ENCODE peak calls at places on chromosomes 12 and 14, in seven cellular contexts. One of them, this sample, is unnamed.

GRCh38 chr14:68854421-68854820 is 61.6 kb upstream of the ZFP36L1 start:
- DNase-seq in A673: no peak
- DNase-seq in heart right ventricle: no peak
- DNase-seq in activated CD4-positive, alpha-beta T cell treated with anti-CD3 and anti-CD28 coated beads for 36 hours: no peak
- DNase-seq in iris pigment epithelial cell: no peak
- DNase-seq in NCI-H146: no peak
- DNase-seq in left colon: no peak
- DNase-seq in this sample: no peak

GRCh38 chr14:57297852-57298251 is 29.1 kb downstream of the AP5M1 start:
- DNase-seq in A673: no peak
- DNase-seq in heart right ventricle: no peak
- DNase-seq in activated CD4-positive, alpha-beta T cell treated with anti-CD3 and anti-CD28 coated beads for 36 hours: no peak
- DNase-seq in iris pigment epithelial cell: no peak
- DNase-seq in NCI-H146: no peak
- DNase-seq in left colon: no peak
- DNase-seq in this sample: no peak

GRCh38 chr14:70567791-70568190 is 32.7 kb downstream of the MED6 start:
- DNase-seq in A673: peak; percentile 48
- DNase-seq in heart right ventricle: no peak
- DNase-seq in activated CD4-positive, alpha-beta T cell treated with anti-CD3 and anti-CD28 coated beads for 36 hours: peak; percentile 41
- DNase-seq in iris pigment epithelial cell: peak; percentile 65
- DNase-seq in NCI-H146: peak; percentile 31
- DNase-seq in left colon: no peak
- DNase-seq in this sample: no peak

GRCh38 chr12:124829008-124829707 is 34.5 kb downstream of the SCARB1 start:
- DNase-seq in A673: peak; percentile 32
- DNase-seq in heart right ventricle: no peak
- DNase-seq in activated CD4-positive, alpha-beta T cell treated with anti-CD3 and anti-CD28 coated beads for 36 hours: no peak
- DNase-seq in iris pigment epithelial cell: peak; percentile 98
- DNase-seq in NCI-H146: no peak
- DNase-seq in left colon: no peak
- DNase-seq in this sample: no peak

GRCh38 chr14:50955373-50956043 is 11.2 kb upstream of the PYGL start:
- DNase-seq in A673: peak; percentile 91
- DNase-seq in heart right ventricle: no peak
- DNase-seq in activated CD4-positive, alpha-beta T cell treated with anti-CD3 and anti-CD28 coated beads for 36 hours: peak; percentile 76
- DNase-seq in iris pigment epithelial cell: peak; percentile 99
- DNase-seq in NCI-H146: peak; percentile 74
- DNase-seq in left colon: peak; percentile 78
- DNase-seq in this sample: peak; percentile 55

GRCh38 chr14:24481622-24482324 is 26.3 kb downstream of the CMA1 start:
- DNase-seq in A673: peak; percentile 41
- DNase-seq in heart right ventricle: no peak
- DNase-seq in activated CD4-positive, alpha-beta T cell treated with anti-CD3 and anti-CD28 coated beads for 36 hours: peak; percentile 77
- DNase-seq in iris pigment epithelial cell: peak; percentile 28
- DNase-seq in NCI-H146: peak; percentile 43
- DNase-seq in left colon: peak; percentile 69
- DNase-seq in this sample: peak; percentile 39

GRCh38 chr14:87805315-87805723 is 187.7 kb downstream of the GALC start:
- DNase-seq in A673: peak; percentile 43
- DNase-seq in heart right ventricle: peak; percentile 29
- DNase-seq in activated CD4-positive, alpha-beta T cell treated with anti-CD3 and anti-CD28 coated beads for 36 hours: peak; percentile 77
- DNase-seq in iris pigment epithelial cell: no peak
- DNase-seq in NCI-H146: no peak
- DNase-seq in left colon: peak; percentile 4
- DNase-seq in this sample: peak; percentile 20

GRCh38 chr14:33014710-33015109 is 76.0 kb downstream of the NPAS3 start:
- DNase-seq in A673: no peak
- DNase-seq in heart right ventricle: no peak
- DNase-seq in activated CD4-positive, alpha-beta T cell treated with anti-CD3 and anti-CD28 coated beads for 36 hours: no peak
- DNase-seq in iris pigment epithelial cell: no peak
- DNase-seq in NCI-H146: no peak
- DNase-seq in left colon: no peak
- DNase-seq in this sample: no peak

GRCh38 chr14:74179775-74180354 is 59.4 kb upstream of the VSX2 start:
- DNase-seq in A673: no peak
- DNase-seq in heart right ventricle: no peak
- DNase-seq in activated CD4-positive, alpha-beta T cell treated with anti-CD3 and anti-CD28 coated beads for 36 hours: no peak
- DNase-seq in iris pigment epithelial cell: no peak
- DNase-seq in NCI-H146: no peak
- DNase-seq in left colon: no peak
- DNase-seq in this sample: no peak

GRCh38 chr14:22070119-22070982 is 396.7 kb upstream of the OR4E1 start:
- DNase-seq in A673: peak; percentile 50
- DNase-seq in heart right ventricle: peak; percentile 24
- DNase-seq in activated CD4-positive, alpha-beta T cell treated with anti-CD3 and anti-CD28 coated beads for 36 hours: peak; percentile 72
- DNase-seq in iris pigment epithelial cell: peak; percentile 9
- DNase-seq in NCI-H146: no peak
- DNase-seq in left colon: peak; percentile 16
- DNase-seq in this sample: peak; percentile 21

GRCh38 chr12:68007466-68007865 is 18.2 kb downstream of the IFNG-AS1 start:
- DNase-seq in A673: no peak
- DNase-seq in heart right ventricle: no peak
- DNase-seq in activated CD4-positive, alpha-beta T cell treated with anti-CD3 and anti-CD28 coated beads for 36 hours: no peak
- DNase-seq in iris pigment epithelial cell: peak; percentile 52
- DNase-seq in NCI-H146: no peak
- DNase-seq in left colon: no peak
- DNase-seq in this sample: no peak

GRCh38 chr14:70962935-70963334 is 55.7 kb downstream of the PCNX1 start:
- DNase-seq in A673: no peak
- DNase-seq in heart right ventricle: no peak
- DNase-seq in activated CD4-positive, alpha-beta T cell treated with anti-CD3 and anti-CD28 coated beads for 36 hours: no peak
- DNase-seq in iris pigment epithelial cell: no peak
- DNase-seq in NCI-H146: no peak
- DNase-seq in left colon: no peak
- DNase-seq in this sample: no peak

GRCh38 chr12:65169311-65170244 is at the start of gene LEMD3:
- DNase-seq in A673: peak; percentile 95
- DNase-seq in heart right ventricle: peak; percentile 92
- DNase-seq in activated CD4-positive, alpha-beta T cell treated with anti-CD3 and anti-CD28 coated beads for 36 hours: peak; percentile 97
- DNase-seq in iris pigment epithelial cell: peak; percentile 92
- DNase-seq in NCI-H146: peak; percentile 97
- DNase-seq in left colon: peak; percentile 98
- DNase-seq in this sample: peak; percentile 91

GRCh38 chr12:120690083-120690450 is 3.1 kb downstream of the MLEC start:
- DNase-seq in A673: no peak
- DNase-seq in heart right ventricle: no peak
- DNase-seq in activated CD4-positive, alpha-beta T cell treated with anti-CD3 and anti-CD28 coated beads for 36 hours: no peak
- DNase-seq in iris pigment epithelial cell: no peak
- DNase-seq in NCI-H146: no peak
- DNase-seq in left colon: no peak
- DNase-seq in this sample: no peak

GRCh38 chr14:58808828-58809227 is 171.1 kb downstream of the DACT1 start:
- DNase-seq in A673: no peak
- DNase-seq in heart right ventricle: no peak
- DNase-seq in activated CD4-positive, alpha-beta T cell treated with anti-CD3 and anti-CD28 coated beads for 36 hours: no peak
- DNase-seq in iris pigment epithelial cell: peak; percentile 81
- DNase-seq in NCI-H146: peak; percentile 38
- DNase-seq in left colon: no peak
- DNase-seq in this sample: no peak

GRCh38 chr14:74988993-74989392 is 13.7 kb upstream of the EIF2B2 start:
- DNase-seq in A673: no peak
- DNase-seq in heart right ventricle: no peak
- DNase-seq in activated CD4-positive, alpha-beta T cell treated with anti-CD3 and anti-CD28 coated beads for 36 hours: no peak
- DNase-seq in iris pigment epithelial cell: no peak
- DNase-seq in NCI-H146: no peak
- DNase-seq in left colon: no peak
- DNase-seq in this sample: no peak

GRCh38 chr14:93269341-93270068 is 62.4 kb downstream of the UBR7 start:
- DNase-seq in A673: peak; percentile 48
- DNase-seq in heart right ventricle: no peak
- DNase-seq in activated CD4-positive, alpha-beta T cell treated with anti-CD3 and anti-CD28 coated beads for 36 hours: no peak
- DNase-seq in iris pigment epithelial cell: peak; percentile 83
- DNase-seq in NCI-H146: no peak
- DNase-seq in left colon: no peak
- DNase-seq in this sample: no peak

GRCh38 chr14:62428429-62429203 is 616.6 kb downstream of the KCNH5 start:
- DNase-seq in A673: peak; percentile 64
- DNase-seq in heart right ventricle: no peak
- DNase-seq in activated CD4-positive, alpha-beta T cell treated with anti-CD3 and anti-CD28 coated beads for 36 hours: no peak
- DNase-seq in iris pigment epithelial cell: peak; percentile 87
- DNase-seq in NCI-H146: no peak
- DNase-seq in left colon: no peak
- DNase-seq in this sample: no peak

GRCh38 chr12:92546259-92546825 is 156.4 kb upstream of the PLEKHG7 start:
- DNase-seq in A673: no peak
- DNase-seq in heart right ventricle: no peak
- DNase-seq in activated CD4-positive, alpha-beta T cell treated with anti-CD3 and anti-CD28 coated beads for 36 hours: no peak
- DNase-seq in iris pigment epithelial cell: no peak
- DNase-seq in NCI-H146: no peak
- DNase-seq in left colon: no peak
- DNase-seq in this sample: no peak

GRCh38 chr12:20716985-20717384 is 21.9 kb downstream of the SLCO1C1 start:
- DNase-seq in A673: peak; percentile 11
- DNase-seq in heart right ventricle: no peak
- DNase-seq in activated CD4-positive, alpha-beta T cell treated with anti-CD3 and anti-CD28 coated beads for 36 hours: no peak
- DNase-seq in iris pigment epithelial cell: no peak
- DNase-seq in NCI-H146: peak; percentile 51
- DNase-seq in left colon: no peak
- DNase-seq in this sample: no peak

GRCh38 chr14:59356783-59357182 is 108.4 kb downstream of the GPR135 start:
- DNase-seq in A673: no peak
- DNase-seq in heart right ventricle: no peak
- DNase-seq in activated CD4-positive, alpha-beta T cell treated with anti-CD3 and anti-CD28 coated beads for 36 hours: no peak
- DNase-seq in iris pigment epithelial cell: no peak
- DNase-seq in NCI-H146: no peak
- DNase-seq in left colon: no peak
- DNase-seq in this sample: no peak

GRCh38 chr12:118455327-118455726 is 79.0 kb downstream of the SUDS3 start:
- DNase-seq in A673: no peak
- DNase-seq in heart right ventricle: no peak
- DNase-seq in activated CD4-positive, alpha-beta T cell treated with anti-CD3 and anti-CD28 coated beads for 36 hours: no peak
- DNase-seq in iris pigment epithelial cell: no peak
- DNase-seq in NCI-H146: no peak
- DNase-seq in left colon: no peak
- DNase-seq in this sample: no peak

GRCh38 chr14:22973217-22974032 is 8.9 kb downstream of the AJUBA start:
- DNase-seq in A673: peak; percentile 78
- DNase-seq in heart right ventricle: peak; percentile 48
- DNase-seq in activated CD4-positive, alpha-beta T cell treated with anti-CD3 and anti-CD28 coated beads for 36 hours: peak; percentile 56
- DNase-seq in iris pigment epithelial cell: peak; percentile 62
- DNase-seq in NCI-H146: peak; percentile 37
- DNase-seq in left colon: peak; percentile 50
- DNase-seq in this sample: no peak

GRCh38 chr14:75570797-75571196 is 7.6 kb upstream of the FLVCR2 start:
- DNase-seq in A673: no peak
- DNase-seq in heart right ventricle: no peak
- DNase-seq in activated CD4-positive, alpha-beta T cell treated with anti-CD3 and anti-CD28 coated beads for 36 hours: peak; percentile 63
- DNase-seq in iris pigment epithelial cell: no peak
- DNase-seq in NCI-H146: no peak
- DNase-seq in left colon: no peak
- DNase-seq in this sample: no peak

GRCh38 chr14:65696801-65697200 is 284.3 kb downstream of the FUT8 start:
- DNase-seq in A673: no peak
- DNase-seq in heart right ventricle: no peak
- DNase-seq in activated CD4-positive, alpha-beta T cell treated with anti-CD3 and anti-CD28 coated beads for 36 hours: no peak
- DNase-seq in iris pigment epithelial cell: peak; percentile 5
- DNase-seq in NCI-H146: no peak
- DNase-seq in left colon: no peak
- DNase-seq in this sample: no peak

GRCh38 chr14:94027566-94028449 is 1.7 kb downstream of the OTUB2 start:
- DNase-seq in A673: no peak
- DNase-seq in heart right ventricle: no peak
- DNase-seq in activated CD4-positive, alpha-beta T cell treated with anti-CD3 and anti-CD28 coated beads for 36 hours: no peak
- DNase-seq in iris pigment epithelial cell: no peak
- DNase-seq in NCI-H146: no peak
- DNase-seq in left colon: no peak
- DNase-seq in this sample: no peak

GRCh38 chr12:108099085-108099484 is 30.0 kb upstream of the WSCD2 start:
- DNase-seq in A673: peak; percentile 7
- DNase-seq in heart right ventricle: no peak
- DNase-seq in activated CD4-positive, alpha-beta T cell treated with anti-CD3 and anti-CD28 coated beads for 36 hours: no peak
- DNase-seq in iris pigment epithelial cell: no peak
- DNase-seq in NCI-H146: no peak
- DNase-seq in left colon: no peak
- DNase-seq in this sample: no peak

GRCh38 chr14:82872494-82872893 is 1338.8 kb upstream of the SEL1L start:
- DNase-seq in A673: peak; percentile 47
- DNase-seq in heart right ventricle: no peak
- DNase-seq in activated CD4-positive, alpha-beta T cell treated with anti-CD3 and anti-CD28 coated beads for 36 hours: peak; percentile 6
- DNase-seq in iris pigment epithelial cell: no peak
- DNase-seq in NCI-H146: no peak
- DNase-seq in left colon: no peak
- DNase-seq in this sample: no peak

This sample was measured in stimulated activated CD8-positive, alpha-beta memory T cell treated with anti-CD3 and anti-CD28 coated beads, Interleukin-15, amount 100 ng/mL, for 48 hours.